ENCODE peak calls at places on chromosome 17, in six cellular contexts. One of them, this sample, is unnamed.

GRCh38 chr17:4968166-4968915 is 724 bp upstream of the SPAG7 start:
- DNase-seq in WERI-Rb-1: peak
- DNase-seq in cardiac muscle cell: peak
- DNase-seq in fibroblast of lung: no peak
- DNase-seq in IMR-90: no peak
- DNase-seq in foreskin fibroblast: no peak
- DNase-seq in this sample: no peak

GRCh38 chr17:61647044-61647443 is 56.0 kb upstream of the NACA2 start:
- DNase-seq in WERI-Rb-1: no peak
- DNase-seq in cardiac muscle cell: no peak
- DNase-seq in fibroblast of lung: peak
- DNase-seq in IMR-90: peak
- DNase-seq in foreskin fibroblast: peak
- DNase-seq in this sample: no peak

GRCh38 chr17:61389670-61390478 is 9.8 kb upstream of the TBX2 start:
- DNase-seq in WERI-Rb-1: peak
- DNase-seq in cardiac muscle cell: peak
- DNase-seq in fibroblast of lung: peak
- DNase-seq in IMR-90: peak
- DNase-seq in foreskin fibroblast: peak
- DNase-seq in this sample: no peak

GRCh38 chr17:66250686-66251085 is 21.5 kb upstream of the APOH start:
- DNase-seq in WERI-Rb-1: no peak
- DNase-seq in cardiac muscle cell: no peak
- DNase-seq in fibroblast of lung: no peak
- DNase-seq in IMR-90: no peak
- DNase-seq in foreskin fibroblast: no peak
- DNase-seq in this sample: no peak

GRCh38 chr17:31571124-31571892 is 179.8 kb downstream of the RAB11FIP4 start:
- DNase-seq in WERI-Rb-1: no peak
- DNase-seq in cardiac muscle cell: no peak
- DNase-seq in fibroblast of lung: peak
- DNase-seq in IMR-90: peak
- DNase-seq in foreskin fibroblast: peak
- DNase-seq in this sample: no peak

GRCh38 chr17:6473128-6473767 is 29.0 kb downstream of the PIMREG start:
- DNase-seq in WERI-Rb-1: peak
- DNase-seq in cardiac muscle cell: peak
- DNase-seq in fibroblast of lung: peak
- DNase-seq in IMR-90: peak
- DNase-seq in foreskin fibroblast: peak
- DNase-seq in this sample: peak

GRCh38 chr17:1077536-1078061 is 80.7 kb downstream of the TIMM22 start:
- DNase-seq in WERI-Rb-1: no peak
- DNase-seq in cardiac muscle cell: no peak
- DNase-seq in fibroblast of lung: no peak
- DNase-seq in IMR-90: no peak
- DNase-seq in foreskin fibroblast: no peak
- DNase-seq in this sample: no peak

GRCh38 chr17:41785876-41786226 is 660 bp downstream of the JUP start:
- DNase-seq in WERI-Rb-1: peak
- DNase-seq in cardiac muscle cell: peak
- DNase-seq in fibroblast of lung: no peak
- DNase-seq in IMR-90: no peak
- DNase-seq in foreskin fibroblast: no peak
- DNase-seq in this sample: no peak

GRCh38 chr17:2398655-2399571 is 1.9 kb downstream of the MNT start:
- DNase-seq in WERI-Rb-1: no peak
- DNase-seq in cardiac muscle cell: peak
- DNase-seq in fibroblast of lung: peak
- DNase-seq in IMR-90: peak
- DNase-seq in foreskin fibroblast: peak
- DNase-seq in this sample: no peak

GRCh38 chr17:5111402-5112204 is at the start of gene ZNF232:
- DNase-seq in WERI-Rb-1: peak
- DNase-seq in cardiac muscle cell: peak
- DNase-seq in fibroblast of lung: peak
- DNase-seq in IMR-90: peak
- DNase-seq in foreskin fibroblast: peak
- DNase-seq in this sample: peak

GRCh38 chr17:2435181-2435741 is 34.4 kb upstream of the MNT start:
- DNase-seq in WERI-Rb-1: no peak
- DNase-seq in cardiac muscle cell: peak
- DNase-seq in fibroblast of lung: no peak
- DNase-seq in IMR-90: peak
- DNase-seq in foreskin fibroblast: peak
- DNase-seq in this sample: no peak

GRCh38 chr17:62718420-62718819 is 89.7 kb downstream of the MARCHF10 start:
- DNase-seq in WERI-Rb-1: no peak
- DNase-seq in cardiac muscle cell: peak
- DNase-seq in fibroblast of lung: peak
- DNase-seq in IMR-90: peak
- DNase-seq in foreskin fibroblast: no peak
- DNase-seq in this sample: no peak

GRCh38 chr17:35052240-35052608 is 11.3 kb downstream of the RFFL start:
- DNase-seq in WERI-Rb-1: no peak
- DNase-seq in cardiac muscle cell: no peak
- DNase-seq in fibroblast of lung: peak
- DNase-seq in IMR-90: peak
- DNase-seq in foreskin fibroblast: peak
- DNase-seq in this sample: no peak

GRCh38 chr17:63768433-63768832 is 5.0 kb downstream of the CCDC47 start:
- DNase-seq in WERI-Rb-1: no peak
- DNase-seq in cardiac muscle cell: no peak
- DNase-seq in fibroblast of lung: no peak
- DNase-seq in IMR-90: no peak
- DNase-seq in foreskin fibroblast: no peak
- DNase-seq in this sample: no peak

GRCh38 chr17:18064053-18064452 is 23.7 kb upstream of the DRG2 start:
- DNase-seq in WERI-Rb-1: no peak
- DNase-seq in cardiac muscle cell: no peak
- DNase-seq in fibroblast of lung: no peak
- DNase-seq in IMR-90: no peak
- DNase-seq in foreskin fibroblast: no peak
- DNase-seq in this sample: no peak

GRCh38 chr17:54967621-54968258 is 714 bp downstream of the COX11 start:
- DNase-seq in WERI-Rb-1: peak
- DNase-seq in cardiac muscle cell: peak
- DNase-seq in fibroblast of lung: peak
- DNase-seq in IMR-90: peak
- DNase-seq in foreskin fibroblast: peak
- DNase-seq in this sample: no peak

GRCh38 chr17:39209317-39210092 is 9.4 kb downstream of the RPL19 start:
- DNase-seq in WERI-Rb-1: no peak
- DNase-seq in cardiac muscle cell: peak
- DNase-seq in fibroblast of lung: peak
- DNase-seq in IMR-90: peak
- DNase-seq in foreskin fibroblast: peak
- DNase-seq in this sample: peak

GRCh38 chr17:79370594-79370993 is 240.3 kb downstream of the RBFOX3 start:
- DNase-seq in WERI-Rb-1: no peak
- DNase-seq in cardiac muscle cell: no peak
- DNase-seq in fibroblast of lung: no peak
- DNase-seq in IMR-90: no peak
- DNase-seq in foreskin fibroblast: no peak
- DNase-seq in this sample: no peak

GRCh38 chr17:32006957-32007462 is at the start of gene LRRC37B:
- DNase-seq in WERI-Rb-1: peak
- DNase-seq in cardiac muscle cell: peak
- DNase-seq in fibroblast of lung: peak
- DNase-seq in IMR-90: peak
- DNase-seq in foreskin fibroblast: peak
- DNase-seq in this sample: peak

GRCh38 chr17:28861393-28862203 is 6.8 kb downstream of the ERAL1 start:
- DNase-seq in WERI-Rb-1: peak
- DNase-seq in cardiac muscle cell: no peak
- DNase-seq in fibroblast of lung: no peak
- DNase-seq in IMR-90: no peak
- DNase-seq in foreskin fibroblast: no peak
- DNase-seq in this sample: no peak

GRCh38 chr17:5203178-5203907 is 11.7 kb upstream of the ZNF594 start:
- DNase-seq in WERI-Rb-1: no peak
- DNase-seq in cardiac muscle cell: no peak
- DNase-seq in fibroblast of lung: no peak
- DNase-seq in IMR-90: peak
- DNase-seq in foreskin fibroblast: peak
- DNase-seq in this sample: no peak

GRCh38 chr17:79033741-79034501 is 10.0 kb downstream of the C1QTNF1 start:
- DNase-seq in WERI-Rb-1: peak
- DNase-seq in cardiac muscle cell: no peak
- DNase-seq in fibroblast of lung: peak
- DNase-seq in IMR-90: no peak
- DNase-seq in foreskin fibroblast: peak
- DNase-seq in this sample: no peak

GRCh38 chr17:68431661-68432071 is 25.6 kb downstream of the WIPI1 start:
- DNase-seq in WERI-Rb-1: peak
- DNase-seq in cardiac muscle cell: peak
- DNase-seq in fibroblast of lung: peak
- DNase-seq in IMR-90: peak
- DNase-seq in foreskin fibroblast: peak
- DNase-seq in this sample: no peak

GRCh38 chr17:19313066-19313745 is 49.3 kb downstream of the B9D1 start:
- DNase-seq in WERI-Rb-1: no peak
- DNase-seq in cardiac muscle cell: no peak
- DNase-seq in fibroblast of lung: no peak
- DNase-seq in IMR-90: no peak
- DNase-seq in foreskin fibroblast: no peak
- DNase-seq in this sample: no peak

GRCh38 chr17:57889892-57890856 is 40.3 kb upstream of the MRPS23 start:
- DNase-seq in WERI-Rb-1: peak
- DNase-seq in cardiac muscle cell: no peak
- DNase-seq in fibroblast of lung: peak
- DNase-seq in IMR-90: peak
- DNase-seq in foreskin fibroblast: peak
- DNase-seq in this sample: no peak

GRCh38 chr17:57889252-57889651 is 39.4 kb upstream of the MRPS23 start:
- DNase-seq in WERI-Rb-1: no peak
- DNase-seq in cardiac muscle cell: no peak
- DNase-seq in fibroblast of lung: no peak
- DNase-seq in IMR-90: no peak
- DNase-seq in foreskin fibroblast: no peak
- DNase-seq in this sample: no peak

GRCh38 chr17:57890857-57891232 is 41.0 kb upstream of the MRPS23 start:
- DNase-seq in WERI-Rb-1: no peak
- DNase-seq in cardiac muscle cell: no peak
- DNase-seq in fibroblast of lung: no peak
- DNase-seq in IMR-90: no peak
- DNase-seq in foreskin fibroblast: peak
- DNase-seq in this sample: no peak

GRCh38 chr17:57887161-57887560 is 37.3 kb upstream of the MRPS23 start:
- DNase-seq in WERI-Rb-1: no peak
- DNase-seq in cardiac muscle cell: no peak
- DNase-seq in fibroblast of lung: no peak
- DNase-seq in IMR-90: no peak
- DNase-seq in foreskin fibroblast: no peak
- DNase-seq in this sample: no peak

GRCh38 chr17:57888311-57889216 is 38.7 kb upstream of the MRPS23 start:
- DNase-seq in WERI-Rb-1: no peak
- DNase-seq in cardiac muscle cell: no peak
- DNase-seq in fibroblast of lung: no peak
- DNase-seq in IMR-90: no peak
- DNase-seq in foreskin fibroblast: peak
- DNase-seq in this sample: no peak
- TF ChIP-seq CTCF in WERI-Rb-1: no peak
- TF ChIP-seq CTCF in cardiac muscle cell: no peak
- TF ChIP-seq CTCF in fibroblast of lung: no peak
- TF ChIP-seq CTCF in IMR-90: no peak
- TF ChIP-seq CTCF in foreskin fibroblast: no peak
- TF ChIP-seq CTCF in this sample: no peak

DNA sequence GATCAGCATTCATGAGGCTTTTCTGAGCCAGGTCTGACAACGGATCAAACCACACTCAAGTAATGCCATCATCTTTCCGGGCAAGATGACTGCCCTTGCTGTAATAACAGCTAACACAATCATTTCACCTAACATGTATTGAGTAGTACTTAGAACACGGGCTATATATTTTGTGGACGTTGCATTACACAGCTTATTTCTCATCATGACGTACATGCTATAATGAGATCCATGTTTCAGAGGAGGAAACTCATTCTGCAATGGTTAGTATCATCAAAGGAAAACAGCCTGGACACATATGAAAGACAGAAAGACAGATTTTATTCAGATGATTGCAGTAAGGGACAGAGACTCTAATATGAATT is 446.7 kb downstream of the HS3ST3B1 start:
- DNase-seq in WERI-Rb-1: no peak
- DNase-seq in cardiac muscle cell: no peak
- DNase-seq in fibroblast of lung: peak
- DNase-seq in IMR-90: peak
- DNase-seq in foreskin fibroblast: peak
- DNase-seq in this sample: no peak
- H3K4me3 ChIP-seq in WERI-Rb-1: no peak
- H3K4me3 ChIP-seq in cardiac muscle cell: no peak
- H3K4me3 ChIP-seq in fibroblast of lung: no peak
- H3K4me3 ChIP-seq in IMR-90: no peak
- H3K4me3 ChIP-seq in foreskin fibroblast: no peak
- H3K4me3 ChIP-seq in this sample: no peak

DNA sequence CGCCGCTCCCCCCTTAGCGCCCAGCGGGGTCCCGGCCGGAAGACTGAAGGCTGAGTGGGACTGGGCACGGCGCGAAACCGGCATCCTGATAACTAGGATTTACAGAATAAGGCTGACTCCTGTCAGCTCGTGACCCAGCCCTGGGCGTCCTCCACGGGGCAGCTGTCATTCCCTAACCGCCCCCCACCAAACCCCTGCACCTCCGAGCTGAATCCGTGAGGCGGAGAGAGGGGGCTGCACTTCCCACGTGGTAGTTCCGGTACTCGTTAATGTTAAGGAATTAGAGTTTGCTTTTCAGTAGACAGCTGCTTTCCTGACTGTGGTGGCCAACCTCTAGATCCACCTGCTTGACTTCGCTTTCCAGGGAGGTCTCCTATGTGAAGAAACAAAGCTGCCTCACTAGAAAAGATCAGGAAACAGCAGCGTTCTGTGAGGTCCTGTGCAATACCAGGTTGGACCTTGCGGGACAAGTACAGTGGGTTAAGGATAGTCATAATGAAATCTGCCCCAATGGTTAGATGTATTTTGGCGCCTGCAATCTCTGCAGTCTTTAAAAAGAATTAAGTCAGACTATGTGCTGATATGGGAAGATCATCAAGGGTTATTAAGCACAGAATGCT is 1.0 kb upstream of the WBP2 start:
- DNase-seq in WERI-Rb-1: no peak
- DNase-seq in cardiac muscle cell: no peak
- DNase-seq in fibroblast of lung: no peak
- DNase-seq in IMR-90: peak
- DNase-seq in foreskin fibroblast: peak
- DNase-seq in this sample: no peak
- TF ChIP-seq CTCF in WERI-Rb-1: no peak
- TF ChIP-seq CTCF in cardiac muscle cell: no peak
- TF ChIP-seq CTCF in fibroblast of lung: no peak
- TF ChIP-seq CTCF in IMR-90: peak
- TF ChIP-seq CTCF in foreskin fibroblast: no peak
- TF ChIP-seq CTCF in this sample: peak

DNA sequence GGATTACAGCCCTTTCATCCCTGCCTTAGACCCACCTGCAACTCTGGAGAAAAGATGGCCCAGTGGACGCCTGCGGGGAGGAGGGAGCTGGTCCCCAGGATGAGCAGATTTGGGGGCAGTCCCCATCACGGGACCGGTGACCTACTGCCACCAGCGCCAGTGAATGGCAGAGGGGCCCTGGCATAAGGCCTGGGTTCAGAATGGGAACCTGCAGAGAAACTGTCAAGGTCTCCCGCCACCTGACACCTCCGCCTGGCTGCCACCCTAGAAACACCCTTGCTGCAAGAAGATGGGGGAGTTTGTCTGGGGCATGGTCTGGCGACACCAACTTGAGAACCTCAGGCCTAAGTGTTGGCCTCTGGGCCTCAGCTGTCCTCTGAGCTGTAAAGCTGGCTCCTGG is 335.7 kb downstream of the SEC14L1 start:
- DNase-seq in WERI-Rb-1: no peak
- DNase-seq in cardiac muscle cell: no peak
- DNase-seq in fibroblast of lung: no peak
- DNase-seq in IMR-90: no peak
- DNase-seq in foreskin fibroblast: no peak
- DNase-seq in this sample: no peak
- H3K4me3 ChIP-seq in WERI-Rb-1: no peak
- H3K4me3 ChIP-seq in cardiac muscle cell: no peak
- H3K4me3 ChIP-seq in fibroblast of lung: no peak
- H3K4me3 ChIP-seq in IMR-90: no peak
- H3K4me3 ChIP-seq in foreskin fibroblast: peak
- H3K4me3 ChIP-seq in this sample: no peak